ENCODE peak calls at places on chromosome 16, in five cellular contexts. One of them, this sample, is unnamed. For H3K4me1, the result is how much of the 10 kb centered on the place peaks cover.

GRCh38 chr16:57297856-57298255 is 13.4 kb upstream of the PLLP start:
- DNase-seq in mucosa of descending colon: no peak
- DNase-seq in SJSA1: no peak
- DNase-seq in left ventricle myocardium inferior: no peak
- DNase-seq in CD8-positive, alpha-beta T cell: peak
- DNase-seq in this sample: no peak

GRCh38 chr16:83965444-83966152 is 2.4 kb upstream of the NECAB2 start:
- DNase-seq in mucosa of descending colon: no peak
- DNase-seq in SJSA1: no peak
- DNase-seq in left ventricle myocardium inferior: peak
- DNase-seq in CD8-positive, alpha-beta T cell: no peak
- DNase-seq in this sample: no peak

GRCh38 chr16:3028716-3029319 is 5.0 kb downstream of the THOC6 start:
- DNase-seq in mucosa of descending colon: peak
- DNase-seq in SJSA1: no peak
- DNase-seq in left ventricle myocardium inferior: no peak
- DNase-seq in CD8-positive, alpha-beta T cell: no peak
- DNase-seq in this sample: no peak

GRCh38 chr16:51875834-51876725 is 670.9 kb downstream of the TOX3 start:
- DNase-seq in mucosa of descending colon: no peak
- DNase-seq in SJSA1: peak
- DNase-seq in left ventricle myocardium inferior: no peak
- DNase-seq in CD8-positive, alpha-beta T cell: no peak
- DNase-seq in this sample: no peak

GRCh38 chr16:83954577-83955016 is 1.6 kb downstream of the OSGIN1 start:
- DNase-seq in mucosa of descending colon: no peak
- DNase-seq in SJSA1: peak
- DNase-seq in left ventricle myocardium inferior: peak
- DNase-seq in CD8-positive, alpha-beta T cell: no peak
- DNase-seq in this sample: peak

GRCh38 chr16:18936727-18937340 is 10.6 kb upstream of the SMG1 start:
- DNase-seq in mucosa of descending colon: no peak
- DNase-seq in SJSA1: no peak
- DNase-seq in left ventricle myocardium inferior: no peak
- DNase-seq in CD8-positive, alpha-beta T cell: no peak
- DNase-seq in this sample: no peak

GRCh38 chr16:50259334-50260205 is 6.8 kb upstream of the ADCY7 start:
- DNase-seq in mucosa of descending colon: peak
- DNase-seq in SJSA1: peak
- DNase-seq in left ventricle myocardium inferior: peak
- DNase-seq in CD8-positive, alpha-beta T cell: no peak
- DNase-seq in this sample: no peak

GRCh38 chr16:62213763-62214162 is 177.5 kb upstream of the CDH8 start:
- DNase-seq in mucosa of descending colon: peak
- DNase-seq in SJSA1: no peak
- DNase-seq in left ventricle myocardium inferior: no peak
- DNase-seq in CD8-positive, alpha-beta T cell: no peak
- DNase-seq in this sample: no peak

GRCh38 chr16:56615353-56615752 is 7.0 kb downstream of the MT2A start:
- DNase-seq in mucosa of descending colon: no peak
- DNase-seq in SJSA1: no peak
- DNase-seq in left ventricle myocardium inferior: no peak
- DNase-seq in CD8-positive, alpha-beta T cell: no peak
- DNase-seq in this sample: peak

GRCh38 chr16:24848065-24848464 is 2.3 kb downstream of the SLC5A11 start:
- DNase-seq in mucosa of descending colon: no peak
- DNase-seq in SJSA1: peak
- DNase-seq in left ventricle myocardium inferior: no peak
- DNase-seq in CD8-positive, alpha-beta T cell: no peak
- DNase-seq in this sample: peak

GRCh38 chr16:85574672-85575475 is 38.2 kb upstream of the GSE1 start:
- DNase-seq in mucosa of descending colon: no peak
- DNase-seq in SJSA1: no peak
- DNase-seq in left ventricle myocardium inferior: no peak
- DNase-seq in CD8-positive, alpha-beta T cell: no peak
- DNase-seq in this sample: no peak

GRCh38 chr16:83400234-83400633 is 407.5 kb upstream of the HSBP1 start:
- DNase-seq in mucosa of descending colon: no peak
- DNase-seq in SJSA1: no peak
- DNase-seq in left ventricle myocardium inferior: no peak
- DNase-seq in CD8-positive, alpha-beta T cell: no peak
- DNase-seq in this sample: no peak

GRCh38 chr16:50213939-50214519 is 52.3 kb upstream of the ADCY7 start:
- DNase-seq in mucosa of descending colon: no peak
- DNase-seq in SJSA1: no peak
- DNase-seq in left ventricle myocardium inferior: no peak
- DNase-seq in CD8-positive, alpha-beta T cell: peak
- DNase-seq in this sample: peak

GRCh38 chr16:86662195-86662594 is 83.8 kb downstream of the FOXL1 start:
- DNase-seq in mucosa of descending colon: no peak
- DNase-seq in SJSA1: no peak
- DNase-seq in left ventricle myocardium inferior: no peak
- DNase-seq in CD8-positive, alpha-beta T cell: no peak
- DNase-seq in this sample: no peak

GRCh38 chr16:86664518-86665318 is 86.4 kb downstream of the FOXL1 start:
- DNase-seq in mucosa of descending colon: no peak
- DNase-seq in SJSA1: peak
- DNase-seq in left ventricle myocardium inferior: no peak
- DNase-seq in CD8-positive, alpha-beta T cell: no peak
- DNase-seq in this sample: peak

GRCh38 chr16:86662740-86663139 is 84.4 kb downstream of the FOXL1 start:
- DNase-seq in mucosa of descending colon: no peak
- DNase-seq in SJSA1: no peak
- DNase-seq in left ventricle myocardium inferior: no peak
- DNase-seq in CD8-positive, alpha-beta T cell: no peak
- DNase-seq in this sample: no peak

GRCh38 chr16:86665319-86665675 is 86.9 kb downstream of the FOXL1 start:
- DNase-seq in mucosa of descending colon: no peak
- DNase-seq in SJSA1: no peak
- DNase-seq in left ventricle myocardium inferior: no peak
- DNase-seq in CD8-positive, alpha-beta T cell: no peak
- DNase-seq in this sample: peak

DNA sequence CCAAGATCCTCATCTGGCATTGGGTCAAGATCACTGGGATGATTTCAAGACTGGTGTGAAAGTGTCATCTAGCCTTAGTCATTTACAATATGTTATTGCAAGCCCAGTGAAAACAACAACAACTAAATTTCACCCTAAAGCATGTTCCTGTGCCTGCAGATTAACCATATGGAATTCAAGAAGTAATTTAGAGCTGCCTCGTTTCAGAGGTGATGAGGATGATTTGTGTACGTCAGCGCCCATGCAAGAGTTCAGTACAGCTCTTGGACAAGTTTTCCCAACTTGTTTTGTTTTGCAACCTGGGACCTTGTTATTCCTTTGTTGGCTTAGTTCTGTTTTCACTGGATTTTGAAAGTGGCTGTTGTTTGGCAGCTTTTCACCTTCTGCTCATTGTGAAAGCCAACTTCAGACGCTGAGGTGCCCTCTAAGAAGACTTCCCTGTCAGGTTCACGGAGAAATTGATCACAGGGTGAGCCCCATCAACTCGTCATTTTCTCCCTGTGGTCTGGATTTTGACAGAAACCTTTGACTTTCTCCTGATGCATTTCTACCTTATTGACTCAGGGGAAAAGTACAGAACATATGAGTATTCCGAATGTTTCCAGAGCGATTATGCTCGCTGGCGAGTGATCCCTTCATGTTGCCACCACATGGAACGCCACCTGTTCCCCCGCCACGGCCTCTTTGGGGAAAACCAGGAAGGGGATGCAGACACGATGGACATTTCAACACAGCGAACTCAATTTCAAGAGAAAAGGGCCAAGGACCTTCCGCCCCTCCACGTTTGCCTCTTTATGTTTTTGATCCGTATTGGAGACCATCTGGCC is 85.6 kb downstream of the FOXL1 start:
- DNase-seq in mucosa of descending colon: no peak
- DNase-seq in SJSA1: no peak
- DNase-seq in left ventricle myocardium inferior: no peak
- DNase-seq in CD8-positive, alpha-beta T cell: no peak
- DNase-seq in this sample: peak
- H3K4me1 ChIP-seq in mucosa of descending colon: under half
- H3K4me1 ChIP-seq in SJSA1: half or more
- H3K4me1 ChIP-seq in left ventricle myocardium inferior: under half
- H3K4me1 ChIP-seq in CD8-positive, alpha-beta T cell: under half
- H3K4me1 ChIP-seq in this sample: under half

DNA sequence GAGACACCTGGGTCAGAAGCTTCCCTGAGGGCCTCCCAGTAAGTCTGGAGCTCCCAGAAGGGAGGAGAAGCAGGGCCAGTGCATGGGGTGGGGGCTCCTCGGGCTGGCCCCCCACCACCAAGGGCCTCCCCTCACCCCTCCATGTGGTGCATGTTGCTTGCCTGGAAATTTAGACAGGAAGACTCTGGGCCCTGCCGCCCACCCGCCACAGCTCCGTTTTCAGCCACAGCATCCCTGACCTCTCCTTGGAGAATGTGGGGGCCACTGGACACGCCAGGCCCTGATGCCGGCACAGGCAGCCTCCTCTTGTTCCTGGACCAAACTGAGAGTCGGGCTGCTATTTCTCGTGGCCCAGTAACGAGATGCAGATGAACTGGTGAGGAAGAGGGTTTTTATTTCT is 2.7 kb upstream of the METTL26 start:
- DNase-seq in mucosa of descending colon: no peak
- DNase-seq in SJSA1: no peak
- DNase-seq in left ventricle myocardium inferior: no peak
- DNase-seq in CD8-positive, alpha-beta T cell: no peak
- DNase-seq in this sample: no peak
- H3K4me1 ChIP-seq in mucosa of descending colon: under half
- H3K4me1 ChIP-seq in SJSA1: under half
- H3K4me1 ChIP-seq in left ventricle myocardium inferior: half or more
- H3K4me1 ChIP-seq in CD8-positive, alpha-beta T cell: under half
- H3K4me1 ChIP-seq in this sample: under half

GRCh38 chr16:23505180-23505665 is 5.1 kb downstream of the GGA2 start:
- DNase-seq in mucosa of descending colon: no peak
- DNase-seq in SJSA1: no peak
- DNase-seq in left ventricle myocardium inferior: no peak
- DNase-seq in CD8-positive, alpha-beta T cell: no peak
- DNase-seq in this sample: no peak

GRCh38 chr16:23506606-23506994 is 3.7 kb downstream of the GGA2 start:
- DNase-seq in mucosa of descending colon: no peak
- DNase-seq in SJSA1: no peak
- DNase-seq in left ventricle myocardium inferior: no peak
- DNase-seq in CD8-positive, alpha-beta T cell: no peak
- DNase-seq in this sample: no peak

GRCh38 chr16:23504076-23504452 is 6.2 kb downstream of the GGA2 start:
- DNase-seq in mucosa of descending colon: no peak
- DNase-seq in SJSA1: no peak
- DNase-seq in left ventricle myocardium inferior: no peak
- DNase-seq in CD8-positive, alpha-beta T cell: no peak
- DNase-seq in this sample: peak

GRCh38 chr16:23505942-23506605 is 4.2 kb downstream of the GGA2 start:
- DNase-seq in mucosa of descending colon: no peak
- DNase-seq in SJSA1: no peak
- DNase-seq in left ventricle myocardium inferior: no peak
- DNase-seq in CD8-positive, alpha-beta T cell: no peak
- DNase-seq in this sample: no peak

DNA sequence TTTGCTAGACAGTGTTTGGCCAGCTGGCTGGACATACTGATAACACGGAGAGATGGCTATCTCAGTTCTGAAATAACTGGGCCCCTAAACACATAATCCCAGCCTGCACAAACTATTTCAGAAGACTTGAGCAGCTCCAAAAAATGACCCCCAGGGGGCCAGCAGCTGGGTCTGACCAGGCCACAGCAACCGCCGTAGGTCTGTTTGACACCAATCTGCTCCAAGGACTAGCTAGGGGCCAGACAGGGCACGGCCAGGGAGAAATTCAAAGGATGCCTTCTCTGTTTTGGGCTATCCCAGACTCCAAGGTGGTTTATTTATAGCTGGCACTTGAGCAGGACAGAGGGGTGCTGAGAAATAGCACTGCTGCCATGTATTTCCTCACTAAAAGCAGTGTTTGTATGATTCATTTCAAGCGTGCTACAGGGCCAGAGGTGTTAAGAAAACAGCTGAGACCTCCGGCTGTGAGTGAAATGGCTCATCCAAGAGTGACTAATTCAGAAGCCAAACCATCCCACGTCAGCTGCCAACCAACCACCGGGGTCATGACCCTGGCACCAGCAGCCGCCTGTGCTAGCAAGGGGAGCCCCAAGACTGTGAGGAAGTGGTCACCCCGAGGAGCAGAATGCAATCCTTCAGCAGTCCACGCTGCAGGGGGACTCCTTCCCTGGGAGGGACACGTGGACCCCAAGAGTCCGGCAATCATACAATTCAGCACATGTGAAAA is 5.7 kb downstream of the GGA2 start:
- DNase-seq in mucosa of descending colon: peak
- DNase-seq in SJSA1: peak
- DNase-seq in left ventricle myocardium inferior: no peak
- DNase-seq in CD8-positive, alpha-beta T cell: peak
- DNase-seq in this sample: peak
- H3K4me1 ChIP-seq in mucosa of descending colon: under half
- H3K4me1 ChIP-seq in SJSA1: under half
- H3K4me1 ChIP-seq in left ventricle myocardium inferior: half or more
- H3K4me1 ChIP-seq in CD8-positive, alpha-beta T cell: half or more
- H3K4me1 ChIP-seq in this sample: under half

GRCh38 chr16:17313085-17313611 is 157.6 kb downstream of the XYLT1 start:
- DNase-seq in mucosa of descending colon: peak
- DNase-seq in SJSA1: no peak
- DNase-seq in left ventricle myocardium inferior: no peak
- DNase-seq in CD8-positive, alpha-beta T cell: no peak
- DNase-seq in this sample: no peak
- H3K4me1 ChIP-seq in mucosa of descending colon: under half
- H3K4me1 ChIP-seq in SJSA1: under half
- H3K4me1 ChIP-seq in left ventricle myocardium inferior: under half
- H3K4me1 ChIP-seq in CD8-positive, alpha-beta T cell: under half
- H3K4me1 ChIP-seq in this sample: under half

DNA sequence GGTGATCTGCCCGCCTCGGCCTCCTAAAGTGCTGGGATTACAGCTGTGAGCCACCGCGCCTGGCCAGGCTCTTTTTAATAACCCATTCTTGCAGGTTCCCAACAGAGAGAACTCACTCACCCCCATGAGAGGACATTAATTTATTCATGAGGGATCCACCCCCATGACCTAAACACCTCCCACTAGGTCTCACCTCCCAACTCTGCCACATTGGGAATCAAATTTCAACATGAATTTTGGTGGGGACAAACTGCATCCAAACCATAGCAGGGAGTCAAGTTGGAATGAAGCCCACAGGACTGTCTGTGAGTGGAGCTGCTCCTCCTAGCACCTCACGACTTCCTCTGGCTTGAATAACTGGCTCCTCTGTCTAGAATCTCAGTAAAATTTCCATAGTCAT is 85.5 kb downstream of the WWP2 start:
- DNase-seq in mucosa of descending colon: no peak
- DNase-seq in SJSA1: no peak
- DNase-seq in left ventricle myocardium inferior: no peak
- DNase-seq in CD8-positive, alpha-beta T cell: no peak
- DNase-seq in this sample: no peak
- H3K4me1 ChIP-seq in mucosa of descending colon: under half
- H3K4me1 ChIP-seq in SJSA1: half or more
- H3K4me1 ChIP-seq in left ventricle myocardium inferior: under half
- H3K4me1 ChIP-seq in CD8-positive, alpha-beta T cell: under half
- H3K4me1 ChIP-seq in this sample: under half

This sample was measured in PC-3.